ENCODE peak calls at places on chromosomes 2 and 18, in five cellular contexts. B is GM12865, V is neuronal stem cell, M is astrocyte, D is Daoy. L is an unnamed sample.
A peak's percentile ranks its signal among the peaks of the same experiment; 100 is the strongest.

GRCh38 chr2:150125708-150126107 is 361.8 kb downstream of the RND3 start:
- DNase-seq in M (peak; percentile 86), B (peak; percentile 28), D (peak; percentile 79), V (no peak), L (peak; percentile 97)

GRCh38 chr2:135226961-135227360 is 174.9 kb downstream of the RAB3GAP1 start:
- DNase-seq in V (no peak), M (peak; percentile 18), B (no peak), D (no peak), L (no peak)

GRCh38 chr18:48217306-48218250 is 191.6 kb downstream of the ZBTB7C start:
- DNase-seq in B (no peak), D (no peak), V (no peak), M (no peak), L (no peak)

GRCh38 chr18:37447959-37448916 is 117.4 kb downstream of the CELF4 start:
- DNase-seq in M (no peak), V (no peak), B (no peak), D (no peak), L (no peak)

GRCh38 chr2:223165423-223166214 is 113.6 kb downstream of the KCNE4 start:
- DNase-seq in D (no peak), B (no peak), V (no peak), M (no peak), L (no peak)

GRCh38 chr2:121297217-121297830 is 12.3 kb upstream of the TFCP2L1 start:
- DNase-seq in V (no peak), M (peak; percentile 2), D (peak; percentile 47), B (peak; percentile 17), L (no peak)

GRCh38 chr2:164706522-164706921 is 85.2 kb upstream of the GRB14 start:
- DNase-seq in B (no peak), D (peak; percentile 46), V (no peak), M (peak; percentile 76), L (peak; percentile 97)

GRCh38 chr2:85765081-85765731 is 11.4 kb downstream of the ATOH8 start:
- DNase-seq in D (peak; percentile 66), V (peak; percentile 92), B (no peak), M (no peak), L (no peak)

GRCh38 chr2:108396845-108397244 is 19.1 kb downstream of the SULT1C4 start:
- DNase-seq in B (peak; percentile 39), M (no peak), D (peak; percentile 41), V (no peak), L (no peak)

GRCh38 chr18:25650201-25650941 is 298.4 kb upstream of the ZNF521 start:
- DNase-seq in M (peak; percentile 100), D (peak; percentile 88), B (peak; percentile 8), V (no peak), L (peak; percentile 96)

GRCh38 chr2:228875152-228875875 is 395.8 kb downstream of the PID1 start:
- DNase-seq in B (no peak), V (no peak), D (peak; percentile 9), M (peak; percentile 18), L (no peak)

GRCh38 chr18:23803755-23804154 is 114.5 kb downstream of the LAMA3 start:
- DNase-seq in M (no peak), D (no peak), B (no peak), V (no peak), L (no peak)

GRCh38 chr2:230054079-230054478 is 14.6 kb downstream of the SLC16A14 start:
- DNase-seq in M (peak; percentile 84), D (peak; percentile 63), B (no peak), V (no peak), L (peak; percentile 50)

GRCh38 chr2:107808986-107809385 is 17.7 kb upstream of the RGPD4 start:
- DNase-seq in M (no peak), D (peak; percentile 25), B (no peak), V (no peak), L (no peak)

GRCh38 chr18:12497839-12498238 is 90.1 kb downstream of the PRELID3A start:
- DNase-seq in D (no peak), M (no peak), B (no peak), V (no peak), L (no peak)

GRCh38 chr18:13455470-13455869 is 236.9 kb downstream of the LDLRAD4 start:
- DNase-seq in M (no peak), D (no peak), B (no peak), V (no peak), L (no peak)

GRCh38 chr2:64179582-64180321 is 35.5 kb upstream of the PELI1 start:
- DNase-seq in V (no peak), D (no peak), M (no peak), B (peak; percentile 81), L (no peak)

GRCh38 chr2:222919841-222920609 is 59.2 kb downstream of the ACSL3 start:
- DNase-seq in V (no peak), B (no peak), M (peak; percentile 95), D (peak; percentile 81), L (peak; percentile 96)

GRCh38 chr18:68826111-68826510 is 28.2 kb downstream of the CCDC102B start:
- DNase-seq in V (no peak), D (no peak), B (no peak), M (no peak), L (no peak)